ENCODE peak calls at places on chromosome 18, in five cellular contexts. T is transverse colon, C is A549, L is Peyer's patch, K is uterus. A is an unnamed sample.
A peak's percentile ranks its signal among the peaks of the same experiment; 100 is the strongest.

GRCh38 chr18:28584726-28585125 is 407.8 kb upstream of the CDH2 start:
- DNase-seq in T (no peak), C (no peak), L (no peak), K (no peak), A (no peak)

GRCh38 chr18:26407721-26408601 is 140.4 kb downstream of the KCTD1 start:
- DNase-seq in T (no peak), C (no peak), L (no peak), K (no peak), A (no peak)

GRCh38 chr18:77702686-77703085 is 453.0 kb downstream of the GALR1 start:
- DNase-seq in T (no peak), C (peak; percentile 36), L (no peak), K (peak; percentile 21), A (no peak)

GRCh38 chr18:43068781-43069180 is 46.7 kb downstream of the RIT2 start:
- DNase-seq in T (no peak), C (no peak), L (no peak), K (no peak), A (no peak)

GRCh38 chr18:58754544-58755068 is 83.3 kb downstream of the MALT1 start:
- DNase-seq in T (peak; percentile 18), C (no peak), L (peak; percentile 51), K (no peak), A (no peak)

GRCh38 chr18:29749699-29750098 is 1292.8 kb downstream of the DSC3 start:
- DNase-seq in T (no peak), C (no peak), L (no peak), K (no peak), A (no peak)

GRCh38 chr18:26614374-26614773 is 66.0 kb upstream of the KCTD1 start:
- DNase-seq in T (no peak), C (peak; percentile 45), L (no peak), K (no peak), A (no peak)

GRCh38 chr18:31497711-31498449 is at the start of gene DSG2:
- DNase-seq in T (peak; percentile 92), C (peak; percentile 63), L (peak; percentile 95), K (peak; percentile 37), A (no peak)

GRCh38 chr18:41320090-41320489 is 634.9 kb upstream of the PIK3C3 start:
- DNase-seq in T (no peak), C (no peak), L (no peak), K (no peak), A (no peak)

GRCh38 chr18:48875942-48876511 is 74.7 kb downstream of the SMAD7 start:
- DNase-seq in T (no peak), C (peak; percentile 31), L (no peak), K (no peak), A (no peak)

GRCh38 chr18:60446821-60447220 is 74.2 kb upstream of the MC4R start:
- DNase-seq in T (no peak), C (no peak), L (no peak), K (no peak), A (no peak)

GRCh38 chr18:46068763-46069162 is 3.3 kb downstream of the PSTPIP2 start:
- DNase-seq in T (no peak), C (peak; percentile 8), L (no peak), K (no peak), A (no peak)

GRCh38 chr18:46070683-46071614 is 1.1 kb downstream of the PSTPIP2 start:
- DNase-seq in T (no peak), C (no peak), L (no peak), K (no peak), A (no peak)

GRCh38 chr18:46070232-46070631 is 1.8 kb downstream of the PSTPIP2 start:
- DNase-seq in T (no peak), C (no peak), L (no peak), K (no peak), A (no peak)

GRCh38 chr18:46067431-46068007 is 4.5 kb downstream of the PSTPIP2 start:
- DNase-seq in T (no peak), C (peak; percentile 61), L (no peak), K (no peak), A (no peak)

DNA sequence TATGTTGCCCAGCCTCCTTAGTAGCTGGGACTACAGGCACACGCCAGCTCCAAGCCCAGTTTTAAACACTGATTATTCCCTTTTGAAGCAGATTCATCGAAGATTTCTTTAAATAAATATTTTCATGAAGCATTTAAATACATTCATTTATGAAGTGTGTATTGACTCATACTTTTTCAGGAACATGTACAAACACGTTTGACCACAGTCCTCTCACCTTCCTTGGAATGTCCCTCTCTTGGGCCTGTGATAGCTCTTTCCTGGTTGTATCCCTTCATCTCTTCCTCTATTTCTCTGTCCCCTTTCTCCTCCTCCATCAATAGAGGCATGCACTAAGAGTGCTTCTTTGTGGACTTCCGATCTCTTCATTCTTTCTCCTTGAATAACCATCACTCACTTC is 2.5 kb downstream of the PSTPIP2 start:
- DNase-seq in T (no peak), C (no peak), L (no peak), K (no peak), A (no peak)
- H3K27ac ChIP-seq in T (no peak overlapping the region), C (peak overlapping the region; percentile 34), L (no peak overlapping the region), K (no peak overlapping the region), A (peak overlapping the region; percentile 32)

GRCh38 chr18:2908946-2909335 is 62.1 kb downstream of the EMILIN2 start:
- DNase-seq in T (no peak), C (no peak), L (no peak), K (no peak), A (no peak)

GRCh38 chr18:2907459-2908145 is 60.8 kb downstream of the EMILIN2 start:
- DNase-seq in T (no peak), C (no peak), L (no peak), K (no peak), A (no peak)

GRCh38 chr18:2908166-2908945 is 61.5 kb downstream of the EMILIN2 start:
- DNase-seq in T (no peak), C (no peak), L (no peak), K (no peak), A (no peak)

GRCh38 chr18:2905802-2906521 is 59.2 kb downstream of the EMILIN2 start:
- DNase-seq in T (peak; percentile 79), C (peak; percentile 57), L (peak; percentile 70), K (peak; percentile 73), A (no peak)

DNA sequence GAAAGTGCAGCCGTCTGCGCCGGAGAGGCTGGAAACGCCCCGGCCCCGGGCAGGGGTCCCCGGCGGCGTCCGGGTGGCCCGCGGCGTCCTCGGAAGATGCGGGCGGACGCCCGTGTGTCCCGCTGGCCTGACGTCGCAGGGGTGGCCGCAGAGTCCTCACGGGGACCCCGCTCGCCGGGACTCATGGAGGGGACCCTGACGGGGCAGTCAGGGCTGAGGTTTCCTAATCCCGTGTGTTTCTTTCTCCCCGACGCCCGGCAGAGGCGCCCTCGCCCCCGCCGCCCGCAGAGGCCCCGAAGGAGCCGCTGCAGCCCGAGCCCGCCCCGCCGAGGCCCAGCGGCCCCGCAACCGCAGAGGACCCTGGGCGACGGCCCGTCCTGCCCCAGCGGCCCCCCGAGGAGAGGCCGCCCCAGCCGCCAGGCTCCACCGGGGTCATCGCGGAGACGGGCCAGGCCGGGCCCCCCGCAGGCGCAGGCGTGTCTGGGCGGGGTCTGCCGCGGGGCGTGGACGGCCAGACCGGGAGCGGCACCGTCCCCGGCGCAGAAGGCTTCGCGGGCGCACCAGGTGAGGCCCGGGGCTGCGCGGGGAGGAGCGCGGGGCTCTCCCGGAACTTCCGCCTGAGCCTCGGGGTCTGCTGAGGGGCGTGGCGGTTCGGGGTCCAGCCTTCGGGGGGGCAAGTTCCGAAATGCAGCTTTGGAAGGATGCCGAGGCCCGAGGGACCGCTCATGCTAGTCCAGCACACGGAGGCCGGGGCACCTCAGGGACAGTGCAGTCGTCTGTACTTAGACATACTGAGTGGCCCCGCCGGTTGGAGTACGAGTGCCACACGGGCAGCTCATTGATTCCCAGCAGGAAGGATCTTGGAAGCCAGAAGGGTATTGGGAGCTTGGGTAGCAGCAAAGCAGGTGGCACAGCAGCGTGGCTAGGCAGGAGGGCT is 60.0 kb downstream of the EMILIN2 start:
- DNase-seq in T (peak; percentile 70), C (peak; percentile 16), L (peak; percentile 71), K (peak; percentile 59), A (no peak)
- TF ChIP-seq POLR2A in T (peak; percentile 10), C (peak; percentile 21), L (no peak), K (no peak), A (no peak)

GRCh38 chr18:63260075-63260754 is 59.4 kb downstream of the BCL2 start:
- DNase-seq in T (no peak), C (no peak), L (no peak), K (no peak), A (no peak)

GRCh38 chr18:63264871-63265270 is 54.7 kb downstream of the BCL2 start:
- DNase-seq in T (no peak), C (no peak), L (no peak), K (no peak), A (no peak)

GRCh38 chr18:63263444-63263843 is 56.1 kb downstream of the BCL2 start:
- DNase-seq in T (no peak), C (no peak), L (no peak), K (no peak), A (no peak)

GRCh38 chr18:63261029-63261428 is 58.5 kb downstream of the BCL2 start:
- DNase-seq in T (no peak), C (no peak), L (no peak), K (no peak), A (no peak)

DNA sequence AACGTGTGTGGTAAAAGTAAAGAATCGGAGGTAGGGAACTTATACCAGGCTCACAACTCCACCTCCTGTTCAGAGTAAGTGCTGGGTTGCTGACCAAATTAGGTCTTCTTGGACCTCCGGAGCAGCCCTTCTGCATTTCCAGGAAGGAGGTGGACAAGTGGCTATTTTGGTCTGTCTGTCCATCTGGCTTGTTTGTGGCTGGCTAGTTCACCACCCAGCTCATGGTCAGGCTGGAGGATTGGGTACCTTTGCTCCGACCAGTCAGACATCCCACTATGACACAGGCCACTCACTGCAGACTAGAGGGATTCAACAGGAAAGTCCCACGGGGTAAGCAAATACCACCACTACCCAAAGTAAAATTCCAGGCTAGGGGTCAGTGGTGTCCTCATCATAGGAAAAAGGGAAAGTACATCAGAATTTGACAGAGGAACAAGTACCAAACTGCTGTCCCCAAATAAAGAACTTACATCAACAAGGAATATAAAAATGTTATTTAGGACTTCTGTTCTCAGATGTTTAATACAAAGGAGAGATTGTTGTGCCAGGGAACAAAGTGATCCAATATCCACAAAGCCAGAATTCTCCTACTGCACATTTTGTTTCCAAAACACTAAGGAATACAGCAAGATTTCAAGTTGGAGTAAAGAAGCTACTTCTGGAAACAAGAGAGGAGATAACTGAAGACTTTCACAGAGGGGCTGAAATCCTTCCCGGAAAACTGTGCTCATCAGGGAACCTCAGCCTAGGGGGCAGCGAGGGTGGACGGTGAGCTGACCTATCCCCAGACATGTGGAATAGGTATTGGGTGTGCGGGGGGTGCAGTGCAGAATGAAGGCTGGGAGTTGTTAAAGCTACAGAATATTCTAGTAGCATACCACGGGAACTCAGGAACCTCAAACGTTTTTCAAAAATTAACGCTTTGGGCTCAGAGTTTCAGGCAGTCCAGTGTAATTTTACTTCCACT is 56.9 kb downstream of the BCL2 start:
- DNase-seq in T (no peak), C (no peak), L (no peak), K (no peak), A (no peak)
- H3K4me3 ChIP-seq in T (no peak overlapping the region), C (no peak overlapping the region), L (no peak overlapping the region), K (no peak overlapping the region), A (no peak overlapping the region)

DNA sequence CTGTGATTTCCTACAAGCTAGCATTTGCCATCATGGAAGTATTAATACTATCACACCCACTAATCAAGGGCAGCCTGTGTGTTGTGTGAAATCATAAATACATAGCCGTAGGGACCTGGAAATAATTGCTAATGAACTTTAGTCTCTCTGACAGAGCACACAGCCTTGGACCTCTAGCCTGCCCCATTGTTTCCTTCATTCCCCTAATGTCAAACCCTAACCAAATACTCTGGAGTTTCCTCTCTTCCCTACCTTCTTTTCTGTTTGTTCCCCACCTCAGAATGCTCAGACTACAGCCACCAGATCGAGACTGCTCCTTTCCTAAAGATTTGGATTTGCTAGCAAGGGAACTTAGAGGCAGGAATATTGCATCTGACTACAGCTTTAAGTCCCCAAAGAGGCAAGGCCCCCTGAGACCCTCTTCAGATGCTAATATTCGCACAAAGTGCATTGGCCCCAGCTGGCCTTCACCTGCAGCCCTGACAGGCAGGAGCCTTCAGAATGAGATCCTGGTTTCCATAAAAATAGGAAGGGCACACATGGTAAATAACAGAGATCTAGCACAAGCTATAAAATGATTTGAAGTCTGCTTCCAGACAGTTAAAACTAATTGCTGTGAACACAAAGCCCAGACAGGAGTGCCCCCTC is 279.3 kb upstream of the DCC start:
- DNase-seq in T (no peak), C (no peak), L (no peak), K (no peak), A (no peak)
- H3K27ac ChIP-seq in T (no peak overlapping the region), C (no peak overlapping the region), L (no peak overlapping the region), K (no peak overlapping the region), A (no peak overlapping the region)